ENCODE peak calls at places on chromosomes 6 and 20, in seven cellular contexts. One of them, this sample, is unnamed.

GRCh38 chr6:23654745-23655144 is 471.3 kb upstream of the NRSN1 start:
- DNase-seq in tibial nerve: no peak
- DNase-seq in left cardiac atrium: no peak
- DNase-seq in fibroblast of lung: no peak
- DNase-seq in brain microvascular endothelial cell: no peak
- DNase-seq in left ventricle myocardium inferior: no peak
- DNase-seq in naive B cell: no peak
- DNase-seq in this sample: no peak

GRCh38 chr20:11726021-11726420 is 191.7 kb upstream of the BTBD3 start:
- DNase-seq in left ventricle myocardium inferior: no peak
- DNase-seq in fibroblast of lung: no peak
- DNase-seq in left cardiac atrium: no peak
- DNase-seq in naive B cell: no peak
- DNase-seq in tibial nerve: no peak
- DNase-seq in brain microvascular endothelial cell: peak; percentile 5
- DNase-seq in this sample: no peak

GRCh38 chr20:3177746-3178477 is 4.6 kb upstream of the LZTS3 start:
- DNase-seq in naive B cell: no peak
- DNase-seq in left cardiac atrium: no peak
- DNase-seq in fibroblast of lung: no peak
- DNase-seq in tibial nerve: no peak
- DNase-seq in brain microvascular endothelial cell: no peak
- DNase-seq in left ventricle myocardium inferior: no peak
- DNase-seq in this sample: no peak

GRCh38 chr6:43283514-43283901 is 14.6 kb upstream of the SLC22A7 start:
- DNase-seq in naive B cell: no peak
- DNase-seq in left cardiac atrium: no peak
- DNase-seq in fibroblast of lung: no peak
- DNase-seq in left ventricle myocardium inferior: no peak
- DNase-seq in brain microvascular endothelial cell: no peak
- DNase-seq in tibial nerve: no peak
- DNase-seq in this sample: no peak

GRCh38 chr20:25059487-25059820 is 1.5 kb upstream of the ACSS1 start:
- DNase-seq in tibial nerve: no peak
- DNase-seq in left ventricle myocardium inferior: no peak
- DNase-seq in fibroblast of lung: no peak
- DNase-seq in brain microvascular endothelial cell: no peak
- DNase-seq in naive B cell: no peak
- DNase-seq in left cardiac atrium: no peak
- DNase-seq in this sample: no peak

GRCh38 chr6:14321992-14322772 is 204.6 kb downstream of the CD83 start:
- DNase-seq in fibroblast of lung: peak; percentile 4
- DNase-seq in naive B cell: no peak
- DNase-seq in left cardiac atrium: no peak
- DNase-seq in left ventricle myocardium inferior: peak; percentile 22
- DNase-seq in brain microvascular endothelial cell: no peak
- DNase-seq in tibial nerve: no peak
- DNase-seq in this sample: no peak

GRCh38 chr6:20688710-20689500 is 154.6 kb downstream of the CDKAL1 start:
- DNase-seq in tibial nerve: no peak
- DNase-seq in left cardiac atrium: no peak
- DNase-seq in fibroblast of lung: peak; percentile 66
- DNase-seq in left ventricle myocardium inferior: no peak
- DNase-seq in brain microvascular endothelial cell: peak; percentile 44
- DNase-seq in naive B cell: no peak
- DNase-seq in this sample: no peak

GRCh38 chr6:147506704-147507114 is 1.8 kb upstream of the SAMD5 start:
- DNase-seq in left cardiac atrium: peak; percentile 79
- DNase-seq in fibroblast of lung: peak; percentile 58
- DNase-seq in tibial nerve: peak; percentile 70
- DNase-seq in brain microvascular endothelial cell: peak; percentile 49
- DNase-seq in naive B cell: no peak
- DNase-seq in left ventricle myocardium inferior: peak; percentile 66
- DNase-seq in this sample: peak; percentile 40

GRCh38 chr20:45087115-45087785 is 13.7 kb downstream of the KCNS1 start:
- DNase-seq in brain microvascular endothelial cell: no peak
- DNase-seq in fibroblast of lung: no peak
- DNase-seq in naive B cell: no peak
- DNase-seq in left ventricle myocardium inferior: no peak
- DNase-seq in tibial nerve: no peak
- DNase-seq in left cardiac atrium: no peak
- DNase-seq in this sample: no peak

GRCh38 chr6:13908955-13909381 is 15.8 kb upstream of the RNF182 start:
- DNase-seq in tibial nerve: peak; percentile 15
- DNase-seq in naive B cell: peak; percentile 63
- DNase-seq in left ventricle myocardium inferior: no peak
- DNase-seq in left cardiac atrium: no peak
- DNase-seq in brain microvascular endothelial cell: peak; percentile 60
- DNase-seq in fibroblast of lung: peak; percentile 84
- DNase-seq in this sample: no peak

GRCh38 chr6:28004350-28005123 is 47.5 kb downstream of the OR2B6 start:
- DNase-seq in brain microvascular endothelial cell: no peak
- DNase-seq in naive B cell: no peak
- DNase-seq in left ventricle myocardium inferior: no peak
- DNase-seq in tibial nerve: no peak
- DNase-seq in left cardiac atrium: no peak
- DNase-seq in fibroblast of lung: no peak
- DNase-seq in this sample: no peak